ENCODE peak calls at places on chromosome 14, in six cellular contexts. One of them, this sample, is unnamed.

GRCh38 chr14:32621585-32621984 is 292.5 kb downstream of the AKAP6 start:
- DNase-seq in GM12891: no peak
- DNase-seq in H1: no peak
- DNase-seq in GM12878: no peak
- DNase-seq in K562: no peak
- DNase-seq in HepG2: no peak
- DNase-seq in this sample: no peak

GRCh38 chr14:99624024-99624423 is 20.0 kb upstream of the CCDC85C start:
- DNase-seq in GM12891: no peak
- DNase-seq in H1: no peak
- DNase-seq in GM12878: no peak
- DNase-seq in K562: no peak
- DNase-seq in HepG2: no peak
- DNase-seq in this sample: no peak

GRCh38 chr14:105448706-105449111 is 25.9 kb upstream of the CRIP2 start:
- DNase-seq in GM12891: peak
- DNase-seq in H1: peak
- DNase-seq in GM12878: no peak
- DNase-seq in K562: peak
- DNase-seq in HepG2: peak
- DNase-seq in this sample: peak

GRCh38 chr14:38291681-38292459 is 36.0 kb upstream of the CLEC14A start:
- DNase-seq in GM12891: no peak
- DNase-seq in H1: no peak
- DNase-seq in GM12878: no peak
- DNase-seq in K562: no peak
- DNase-seq in HepG2: no peak
- DNase-seq in this sample: no peak

GRCh38 chr14:100609331-100609870 is 22.2 kb upstream of the BEGAIN start:
- DNase-seq in GM12891: no peak
- DNase-seq in H1: no peak
- DNase-seq in GM12878: no peak
- DNase-seq in K562: no peak
- DNase-seq in HepG2: no peak
- DNase-seq in this sample: no peak

GRCh38 chr14:75514673-75515630 is 7.3 kb upstream of the BATF start:
- DNase-seq in GM12891: no peak
- DNase-seq in H1: peak
- DNase-seq in GM12878: peak
- DNase-seq in K562: peak
- DNase-seq in HepG2: no peak
- DNase-seq in this sample: no peak

GRCh38 chr14:43116341-43116740 is 1390.7 kb downstream of the FSCB start:
- DNase-seq in GM12891: no peak
- DNase-seq in H1: no peak
- DNase-seq in GM12878: no peak
- DNase-seq in K562: no peak
- DNase-seq in HepG2: no peak
- DNase-seq in this sample: no peak

GRCh38 chr14:79496701-79497100 is 714.6 kb downstream of the DIO2 start:
- DNase-seq in GM12891: no peak
- DNase-seq in H1: no peak
- DNase-seq in GM12878: no peak
- DNase-seq in K562: no peak
- DNase-seq in HepG2: no peak
- DNase-seq in this sample: no peak

GRCh38 chr14:75543786-75544185 is 21.5 kb downstream of the BATF start:
- DNase-seq in GM12891: no peak
- DNase-seq in H1: no peak
- DNase-seq in GM12878: no peak
- DNase-seq in K562: no peak
- DNase-seq in HepG2: no peak
- DNase-seq in this sample: no peak

GRCh38 chr14:61064210-61064609 is 83.2 kb downstream of the SLC38A6 start:
- DNase-seq in GM12891: no peak
- DNase-seq in H1: no peak
- DNase-seq in GM12878: no peak
- DNase-seq in K562: no peak
- DNase-seq in HepG2: no peak
- DNase-seq in this sample: no peak

GRCh38 chr14:33457617-33458016 is 493.3 kb downstream of the EGLN3 start:
- DNase-seq in GM12891: no peak
- DNase-seq in H1: no peak
- DNase-seq in GM12878: no peak
- DNase-seq in K562: no peak
- DNase-seq in HepG2: no peak
- DNase-seq in this sample: no peak

GRCh38 chr14:80211143-80212024 is at the start of gene DIO2:
- DNase-seq in GM12891: no peak
- DNase-seq in H1: no peak
- DNase-seq in GM12878: no peak
- DNase-seq in K562: no peak
- DNase-seq in HepG2: no peak
- DNase-seq in this sample: no peak

GRCh38 chr14:103296007-103296406 is 38.0 kb upstream of the EIF5 start:
- DNase-seq in GM12891: no peak
- DNase-seq in H1: no peak
- DNase-seq in GM12878: no peak
- DNase-seq in K562: no peak
- DNase-seq in HepG2: peak
- DNase-seq in this sample: no peak

GRCh38 chr14:74427651-74428050 is 1.6 kb upstream of the SYNDIG1L start:
- DNase-seq in GM12891: no peak
- DNase-seq in H1: peak
- DNase-seq in GM12878: no peak
- DNase-seq in K562: no peak
- DNase-seq in HepG2: no peak
- DNase-seq in this sample: no peak

GRCh38 chr14:67482765-67483164 is 5.8 kb downstream of the TMEM229B start:
- DNase-seq in GM12891: no peak
- DNase-seq in H1: no peak
- DNase-seq in GM12878: no peak
- DNase-seq in K562: no peak
- DNase-seq in HepG2: no peak
- DNase-seq in this sample: no peak

GRCh38 chr14:33938131-33938949 is 12.5 kb downstream of the EGLN3 start:
- DNase-seq in GM12891: no peak
- DNase-seq in H1: peak
- DNase-seq in GM12878: peak
- DNase-seq in K562: peak
- DNase-seq in HepG2: peak
- DNase-seq in this sample: no peak

GRCh38 chr14:76958020-76958965 is 70.2 kb downstream of the IRF2BPL start:
- DNase-seq in GM12891: no peak
- DNase-seq in H1: no peak
- DNase-seq in GM12878: no peak
- DNase-seq in K562: no peak
- DNase-seq in HepG2: no peak
- DNase-seq in this sample: no peak

GRCh38 chr14:104639889-104640548 is 35.4 kb upstream of the TMEM179 start:
- DNase-seq in GM12891: peak
- DNase-seq in H1: peak
- DNase-seq in GM12878: no peak
- DNase-seq in K562: peak
- DNase-seq in HepG2: peak
- DNase-seq in this sample: peak

GRCh38 chr14:74698894-74699293 is 14.0 kb downstream of the AREL1 start:
- DNase-seq in GM12891: no peak
- DNase-seq in H1: no peak
- DNase-seq in GM12878: no peak
- DNase-seq in K562: no peak
- DNase-seq in HepG2: no peak
- DNase-seq in this sample: no peak

GRCh38 chr14:65993996-65994395 is 492.2 kb upstream of the CCDC196 start:
- DNase-seq in GM12891: no peak
- DNase-seq in H1: no peak
- DNase-seq in GM12878: no peak
- DNase-seq in K562: no peak
- DNase-seq in HepG2: no peak
- DNase-seq in this sample: no peak

GRCh38 chr14:49882826-49883694 is 9.8 kb upstream of the ARF6 start:
- DNase-seq in GM12891: no peak
- DNase-seq in H1: peak
- DNase-seq in GM12878: no peak
- DNase-seq in K562: no peak
- DNase-seq in HepG2: no peak
- DNase-seq in this sample: no peak

GRCh38 chr14:35535794-35536112 is 1.8 kb downstream of the INSM2 start:
- DNase-seq in GM12891: no peak
- DNase-seq in H1: no peak
- DNase-seq in GM12878: no peak
- DNase-seq in K562: no peak
- DNase-seq in HepG2: no peak
- DNase-seq in this sample: no peak

GRCh38 chr14:35878272-35879140 is 52.4 kb downstream of the BRMS1L start:
- DNase-seq in GM12891: no peak
- DNase-seq in H1: no peak
- DNase-seq in GM12878: no peak
- DNase-seq in K562: no peak
- DNase-seq in HepG2: no peak
- DNase-seq in this sample: no peak

GRCh38 chr14:103126873-103127304 is 3.6 kb downstream of the TNFAIP2 start:
- DNase-seq in GM12891: no peak
- DNase-seq in H1: peak
- DNase-seq in GM12878: no peak
- DNase-seq in K562: no peak
- DNase-seq in HepG2: peak
- DNase-seq in this sample: peak

GRCh38 chr14:36619131-36619530 is 36.7 kb upstream of the NKX2-8 start:
- DNase-seq in GM12891: no peak
- DNase-seq in H1: no peak
- DNase-seq in GM12878: no peak
- DNase-seq in K562: no peak
- DNase-seq in HepG2: no peak
- DNase-seq in this sample: no peak

GRCh38 chr14:37870947-37871346 is 275.5 kb downstream of the TTC6 start:
- DNase-seq in GM12891: no peak
- DNase-seq in H1: no peak
- DNase-seq in GM12878: no peak
- DNase-seq in K562: no peak
- DNase-seq in HepG2: peak
- DNase-seq in this sample: no peak

GRCh38 chr14:29126865-29127264 is 360.3 kb downstream of the FOXG1 start:
- DNase-seq in GM12891: no peak
- DNase-seq in H1: no peak
- DNase-seq in GM12878: no peak
- DNase-seq in K562: no peak
- DNase-seq in HepG2: no peak
- DNase-seq in this sample: no peak

GRCh38 chr14:56004807-56005579 is 113.2 kb upstream of the PELI2 start:
- DNase-seq in GM12891: no peak
- DNase-seq in H1: no peak
- DNase-seq in GM12878: peak
- DNase-seq in K562: no peak
- DNase-seq in HepG2: no peak
- DNase-seq in this sample: no peak

DNA sequence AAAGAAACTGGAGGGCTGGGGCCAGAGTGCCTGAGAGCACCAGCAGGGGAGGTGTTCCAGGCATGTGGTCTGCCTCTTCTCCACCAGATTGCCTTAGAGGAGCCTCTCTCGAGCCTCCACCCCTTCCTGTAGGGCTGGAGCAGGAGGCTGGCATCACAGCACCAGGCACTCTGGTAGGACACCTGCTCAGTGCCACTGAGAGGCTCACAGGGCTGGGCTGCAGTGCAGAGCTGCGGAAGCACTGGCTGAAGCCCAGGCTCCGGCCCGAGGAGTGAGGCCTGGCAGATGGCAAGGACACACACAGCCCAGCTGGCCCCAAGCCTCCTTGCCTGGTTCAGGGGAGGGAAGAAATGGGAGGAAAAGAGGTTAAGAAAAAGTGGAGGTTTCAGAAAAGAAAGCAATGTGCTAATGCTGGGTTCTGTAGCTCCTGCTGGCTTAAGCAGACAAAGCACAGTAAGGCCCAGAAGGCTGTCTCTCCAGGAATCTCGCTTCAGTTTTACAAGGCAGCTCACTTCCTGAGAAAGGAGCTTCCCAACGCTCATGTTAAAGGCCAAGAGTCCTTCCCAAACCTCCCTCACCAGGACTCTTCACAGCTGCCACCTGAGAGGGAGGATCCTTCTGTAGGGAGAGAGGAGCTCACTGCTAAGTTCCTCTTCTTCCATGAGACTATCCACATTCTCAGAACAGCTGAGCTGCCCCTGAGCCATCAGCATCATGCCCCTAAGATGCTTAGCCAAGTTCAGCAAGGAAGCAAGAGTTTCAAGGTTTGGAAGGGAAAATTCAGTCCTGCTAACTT is 23.8 kb downstream of the SPTB start:
- DNase-seq in GM12891: no peak
- DNase-seq in H1: no peak
- DNase-seq in GM12878: no peak
- DNase-seq in K562: no peak
- DNase-seq in HepG2: no peak
- DNase-seq in this sample: no peak
- TF ChIP-seq POLR2A in GM12891: no peak
- TF ChIP-seq POLR2A in H1: no peak
- TF ChIP-seq POLR2A in GM12878: no peak
- TF ChIP-seq POLR2A in K562: no peak
- TF ChIP-seq POLR2A in HepG2: no peak
- TF ChIP-seq POLR2A in this sample: no peak

GRCh38 chr14:89405712-89406111 is 11.3 kb downstream of the FOXN3 start:
- DNase-seq in GM12891: no peak
- DNase-seq in H1: no peak
- DNase-seq in GM12878: no peak
- DNase-seq in K562: no peak
- DNase-seq in HepG2: no peak
- DNase-seq in this sample: no peak
- TF ChIP-seq TAF1 in GM12891: no peak
- TF ChIP-seq TAF1 in H1: no peak
- TF ChIP-seq TAF1 in GM12878: no peak
- TF ChIP-seq TAF1 in K562: no peak
- TF ChIP-seq TAF1 in HepG2: no peak
- TF ChIP-seq TAF1 in this sample: no peak

DNA sequence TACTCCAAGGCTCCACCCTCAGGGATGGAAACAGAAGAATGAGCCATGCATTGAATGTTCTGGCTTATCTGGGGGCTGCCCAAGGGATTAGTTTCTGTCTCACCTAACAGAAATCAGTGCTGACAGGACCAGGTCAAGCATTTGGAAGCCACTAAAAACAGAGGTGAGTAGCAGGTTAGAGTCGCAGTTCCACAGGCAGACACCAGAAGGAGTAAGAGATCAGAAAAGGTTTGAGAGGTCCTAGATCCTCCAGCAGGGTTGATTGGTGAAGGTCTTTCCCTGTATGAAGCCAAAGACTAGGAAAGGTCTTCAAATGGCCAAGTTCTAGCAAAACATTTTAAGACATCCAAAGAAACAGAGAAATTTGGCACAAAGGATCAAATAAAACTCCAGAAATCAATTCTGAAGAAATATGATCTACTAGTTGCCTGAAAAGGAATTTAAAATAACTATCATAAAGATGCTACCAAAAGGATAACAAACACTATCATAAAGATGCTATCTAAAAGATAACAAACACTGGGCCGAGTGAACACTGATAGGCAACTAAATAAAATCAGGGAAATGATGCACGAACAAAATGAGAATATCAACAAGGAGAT is 19.5 kb upstream of the TTC9 start:
- DNase-seq in GM12891: peak
- DNase-seq in H1: peak
- DNase-seq in GM12878: no peak
- DNase-seq in K562: no peak
- DNase-seq in HepG2: peak
- DNase-seq in this sample: no peak
- TF ChIP-seq POLR2AphosphoS5 in GM12891: no peak
- TF ChIP-seq POLR2AphosphoS5 in H1: no peak
- TF ChIP-seq POLR2AphosphoS5 in GM12878: no peak
- TF ChIP-seq POLR2AphosphoS5 in K562: no peak
- TF ChIP-seq POLR2AphosphoS5 in HepG2: no peak
- TF ChIP-seq POLR2AphosphoS5 in this sample: no peak

GRCh38 chr14:94144765-94145164 is 15.4 kb upstream of the IFI27L2 start:
- DNase-seq in GM12891: no peak
- DNase-seq in H1: peak
- DNase-seq in GM12878: no peak
- DNase-seq in K562: no peak
- DNase-seq in HepG2: no peak
- DNase-seq in this sample: no peak
- TF ChIP-seq POLR2A in GM12891: no peak
- TF ChIP-seq POLR2A in H1: no peak
- TF ChIP-seq POLR2A in GM12878: no peak
- TF ChIP-seq POLR2A in K562: no peak
- TF ChIP-seq POLR2A in HepG2: no peak
- TF ChIP-seq POLR2A in this sample: no peak

This sample was measured in GM12892.